ENCODE peak calls at places on chromosomes 16 and 17, in eight cellular contexts. One of them, this sample, is unnamed.

GRCh38 chr17:39144414-39144813 is 7.0 kb downstream of the PLXDC1 start:
- DNase-seq in CD4-positive, alpha-beta T cell: no peak
- DNase-seq in lower lobe of right lung: peak
- DNase-seq in OCI-LY7: no peak
- DNase-seq in K562: no peak
- DNase-seq in adrenal gland: no peak
- DNase-seq in osteoblast: peak
- DNase-seq in brain microvascular endothelial cell: no peak
- DNase-seq in this sample: no peak

GRCh38 chr17:79987187-79987889 is 48.3 kb downstream of the TBC1D16 start:
- DNase-seq in CD4-positive, alpha-beta T cell: no peak
- DNase-seq in lower lobe of right lung: peak
- DNase-seq in OCI-LY7: no peak
- DNase-seq in K562: no peak
- DNase-seq in adrenal gland: no peak
- DNase-seq in osteoblast: peak
- DNase-seq in brain microvascular endothelial cell: no peak
- DNase-seq in this sample: no peak

GRCh38 chr17:32998893-32999240 is 7.2 kb downstream of the SPACA3 start:
- DNase-seq in CD4-positive, alpha-beta T cell: no peak
- DNase-seq in lower lobe of right lung: no peak
- DNase-seq in OCI-LY7: no peak
- DNase-seq in K562: no peak
- DNase-seq in adrenal gland: no peak
- DNase-seq in osteoblast: no peak
- DNase-seq in brain microvascular endothelial cell: no peak
- DNase-seq in this sample: peak

GRCh38 chr16:57632568-57632967 is 4.1 kb downstream of the ADGRG1 start:
- DNase-seq in CD4-positive, alpha-beta T cell: no peak
- DNase-seq in lower lobe of right lung: no peak
- DNase-seq in OCI-LY7: no peak
- DNase-seq in K562: no peak
- DNase-seq in adrenal gland: no peak
- DNase-seq in osteoblast: no peak
- DNase-seq in brain microvascular endothelial cell: no peak
- DNase-seq in this sample: peak

GRCh38 chr17:31134526-31134925 is 39.7 kb downstream of the NF1 start:
- DNase-seq in CD4-positive, alpha-beta T cell: no peak
- DNase-seq in lower lobe of right lung: no peak
- DNase-seq in OCI-LY7: no peak
- DNase-seq in K562: no peak
- DNase-seq in adrenal gland: no peak
- DNase-seq in osteoblast: no peak
- DNase-seq in brain microvascular endothelial cell: no peak
- DNase-seq in this sample: no peak

GRCh38 chr17:81481815-81482505 is 30.6 kb downstream of the ACTG1 start:
- DNase-seq in CD4-positive, alpha-beta T cell: no peak
- DNase-seq in lower lobe of right lung: no peak
- DNase-seq in OCI-LY7: no peak
- DNase-seq in K562: no peak
- DNase-seq in adrenal gland: no peak
- DNase-seq in osteoblast: no peak
- DNase-seq in brain microvascular endothelial cell: no peak
- DNase-seq in this sample: no peak

GRCh38 chr17:43822566-43823190 is 10.3 kb downstream of the MPP3 start:
- DNase-seq in CD4-positive, alpha-beta T cell: no peak
- DNase-seq in lower lobe of right lung: no peak
- DNase-seq in OCI-LY7: no peak
- DNase-seq in K562: no peak
- DNase-seq in adrenal gland: no peak
- DNase-seq in osteoblast: no peak
- DNase-seq in brain microvascular endothelial cell: no peak
- DNase-seq in this sample: peak

GRCh38 chr17:38568845-38569510 is 36.8 kb downstream of the SRCIN1 start:
- DNase-seq in CD4-positive, alpha-beta T cell: no peak
- DNase-seq in lower lobe of right lung: no peak
- DNase-seq in OCI-LY7: no peak
- DNase-seq in K562: no peak
- DNase-seq in adrenal gland: no peak
- DNase-seq in osteoblast: no peak
- DNase-seq in brain microvascular endothelial cell: no peak
- DNase-seq in this sample: no peak

GRCh38 chr16:3013491-3013951 is 798 bp downstream of the CLDN9 start:
- DNase-seq in CD4-positive, alpha-beta T cell: no peak
- DNase-seq in lower lobe of right lung: no peak
- DNase-seq in OCI-LY7: no peak
- DNase-seq in K562: no peak
- DNase-seq in adrenal gland: no peak
- DNase-seq in osteoblast: no peak
- DNase-seq in brain microvascular endothelial cell: no peak
- DNase-seq in this sample: no peak

GRCh38 chr17:19424934-19425868 is 14.2 kb downstream of the RNF112 start:
- DNase-seq in CD4-positive, alpha-beta T cell: no peak
- DNase-seq in lower lobe of right lung: no peak
- DNase-seq in OCI-LY7: no peak
- DNase-seq in K562: no peak
- DNase-seq in adrenal gland: no peak
- DNase-seq in osteoblast: peak
- DNase-seq in brain microvascular endothelial cell: no peak
- DNase-seq in this sample: no peak
- H3K27ac ChIP-seq in CD4-positive, alpha-beta T cell: no peak
- H3K27ac ChIP-seq in lower lobe of right lung: no peak
- H3K27ac ChIP-seq in OCI-LY7: no peak
- H3K27ac ChIP-seq in K562: no peak
- H3K27ac ChIP-seq in adrenal gland: peak
- H3K27ac ChIP-seq in osteoblast: no peak
- H3K27ac ChIP-seq in brain microvascular endothelial cell: no peak
- H3K27ac ChIP-seq in this sample: no peak

DNA sequence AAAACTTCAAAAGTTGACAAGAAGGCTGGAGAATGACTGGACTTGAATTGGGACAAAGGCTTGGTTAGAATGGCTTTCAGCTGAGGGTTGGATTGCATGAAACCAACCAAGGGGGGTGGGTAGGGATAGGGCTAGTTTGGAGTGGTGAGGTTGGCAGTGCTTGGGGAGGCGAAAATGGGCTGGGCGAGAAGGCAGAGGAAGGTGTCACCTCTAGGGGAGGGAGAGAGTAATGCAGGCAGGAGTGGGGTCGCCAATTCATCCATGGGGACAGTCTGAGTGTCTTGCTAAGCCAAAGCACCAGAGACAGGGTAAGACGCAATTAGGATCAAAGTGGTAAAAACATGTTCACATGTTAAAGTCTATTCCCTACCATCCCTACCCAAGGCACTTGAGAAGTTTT is 6.2 kb upstream of the DNAH2 start:
- DNase-seq in CD4-positive, alpha-beta T cell: no peak
- DNase-seq in lower lobe of right lung: no peak
- DNase-seq in OCI-LY7: peak
- DNase-seq in K562: no peak
- DNase-seq in adrenal gland: no peak
- DNase-seq in osteoblast: peak
- DNase-seq in brain microvascular endothelial cell: no peak
- DNase-seq in this sample: no peak
- TF ChIP-seq CTCF in CD4-positive, alpha-beta T cell: no peak
- TF ChIP-seq CTCF in lower lobe of right lung: no peak
- TF ChIP-seq CTCF in OCI-LY7: peak
- TF ChIP-seq CTCF in K562: peak
- TF ChIP-seq CTCF in adrenal gland: no peak
- TF ChIP-seq CTCF in osteoblast: no peak
- TF ChIP-seq CTCF in brain microvascular endothelial cell: peak
- TF ChIP-seq CTCF in this sample: no peak

GRCh38 chr16:7746971-7747370 is 414.3 kb downstream of the RBFOX1 start:
- DNase-seq in CD4-positive, alpha-beta T cell: no peak
- DNase-seq in lower lobe of right lung: no peak
- DNase-seq in OCI-LY7: no peak
- DNase-seq in K562: no peak
- DNase-seq in adrenal gland: no peak
- DNase-seq in osteoblast: no peak
- DNase-seq in brain microvascular endothelial cell: no peak
- DNase-seq in this sample: no peak
- H3K27ac ChIP-seq in CD4-positive, alpha-beta T cell: no peak
- H3K27ac ChIP-seq in lower lobe of right lung: no peak
- H3K27ac ChIP-seq in OCI-LY7: no peak
- H3K27ac ChIP-seq in K562: no peak
- H3K27ac ChIP-seq in adrenal gland: no peak
- H3K27ac ChIP-seq in osteoblast: no peak
- H3K27ac ChIP-seq in brain microvascular endothelial cell: no peak
- H3K27ac ChIP-seq in this sample: no peak

GRCh38 chr16:75241955-75242354 is 9.5 kb downstream of the BCAR1 start:
- DNase-seq in CD4-positive, alpha-beta T cell: no peak
- DNase-seq in lower lobe of right lung: no peak
- DNase-seq in OCI-LY7: no peak
- DNase-seq in K562: no peak
- DNase-seq in adrenal gland: no peak
- DNase-seq in osteoblast: no peak
- DNase-seq in brain microvascular endothelial cell: no peak
- DNase-seq in this sample: no peak

GRCh38 chr16:75244844-75245758 is 6.3 kb downstream of the BCAR1 start:
- DNase-seq in CD4-positive, alpha-beta T cell: no peak
- DNase-seq in lower lobe of right lung: peak
- DNase-seq in OCI-LY7: peak
- DNase-seq in K562: no peak
- DNase-seq in adrenal gland: peak
- DNase-seq in osteoblast: peak
- DNase-seq in brain microvascular endothelial cell: peak
- DNase-seq in this sample: peak

GRCh38 chr16:75243667-75244224 is 7.7 kb downstream of the BCAR1 start:
- DNase-seq in CD4-positive, alpha-beta T cell: no peak
- DNase-seq in lower lobe of right lung: no peak
- DNase-seq in OCI-LY7: no peak
- DNase-seq in K562: no peak
- DNase-seq in adrenal gland: no peak
- DNase-seq in osteoblast: no peak
- DNase-seq in brain microvascular endothelial cell: no peak
- DNase-seq in this sample: no peak

GRCh38 chr16:75246504-75247205 is 4.8 kb downstream of the BCAR1 start:
- DNase-seq in CD4-positive, alpha-beta T cell: no peak
- DNase-seq in lower lobe of right lung: no peak
- DNase-seq in OCI-LY7: no peak
- DNase-seq in K562: no peak
- DNase-seq in adrenal gland: no peak
- DNase-seq in osteoblast: peak
- DNase-seq in brain microvascular endothelial cell: peak
- DNase-seq in this sample: peak

DNA sequence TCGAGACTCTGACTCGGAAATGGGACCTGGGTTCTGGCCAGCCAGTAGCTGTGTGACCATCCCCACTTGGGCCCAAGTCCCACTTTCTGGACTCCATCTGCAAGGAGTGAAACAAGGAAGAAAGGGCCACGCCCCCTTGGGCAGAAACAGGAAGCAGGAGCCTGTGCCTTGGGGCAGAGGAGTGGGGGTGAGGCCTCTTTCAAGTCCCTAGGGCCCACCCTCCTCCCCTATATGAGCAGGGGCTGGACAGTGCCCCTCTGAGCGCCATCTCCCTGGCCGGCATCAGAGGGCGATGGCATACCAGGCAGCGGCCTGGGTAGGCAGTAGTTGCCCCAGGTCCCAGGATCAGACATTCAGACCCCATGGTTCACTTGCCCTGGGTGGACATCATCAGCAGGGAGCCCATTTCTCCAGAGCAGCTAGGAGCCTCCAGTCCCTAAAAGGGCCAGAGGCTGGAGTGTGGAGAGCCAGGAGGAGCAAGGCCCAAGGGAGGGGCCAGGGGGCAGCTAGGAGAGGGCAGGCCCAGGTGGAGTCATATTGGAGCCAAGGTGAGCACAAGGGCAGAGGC is 7.1 kb downstream of the BCAR1 start:
- DNase-seq in CD4-positive, alpha-beta T cell: no peak
- DNase-seq in lower lobe of right lung: peak
- DNase-seq in OCI-LY7: no peak
- DNase-seq in K562: no peak
- DNase-seq in adrenal gland: no peak
- DNase-seq in osteoblast: peak
- DNase-seq in brain microvascular endothelial cell: no peak
- DNase-seq in this sample: no peak
- TF ChIP-seq CTCF in CD4-positive, alpha-beta T cell: no peak
- TF ChIP-seq CTCF in lower lobe of right lung: no peak
- TF ChIP-seq CTCF in OCI-LY7: no peak
- TF ChIP-seq CTCF in K562: no peak
- TF ChIP-seq CTCF in adrenal gland: no peak
- TF ChIP-seq CTCF in osteoblast: no peak
- TF ChIP-seq CTCF in brain microvascular endothelial cell: no peak
- TF ChIP-seq CTCF in this sample: no peak

GRCh38 chr17:49390548-49391324 is 23.9 kb downstream of the PHB1 start:
- DNase-seq in CD4-positive, alpha-beta T cell: no peak
- DNase-seq in lower lobe of right lung: peak
- DNase-seq in OCI-LY7: peak
- DNase-seq in K562: peak
- DNase-seq in adrenal gland: no peak
- DNase-seq in osteoblast: no peak
- DNase-seq in brain microvascular endothelial cell: no peak
- DNase-seq in this sample: no peak
- H3K27ac ChIP-seq in CD4-positive, alpha-beta T cell: no peak
- H3K27ac ChIP-seq in lower lobe of right lung: peak
- H3K27ac ChIP-seq in OCI-LY7: peak
- H3K27ac ChIP-seq in K562: peak
- H3K27ac ChIP-seq in adrenal gland: peak
- H3K27ac ChIP-seq in osteoblast: no peak
- H3K27ac ChIP-seq in brain microvascular endothelial cell: no peak
- H3K27ac ChIP-seq in this sample: no peak